ENCODE peak calls at places on chromosomes 7 and 10, in six cellular contexts. H is left ventricle myocardium inferior, J is tibial artery, W is spleen, V is Panc1, D is cardiac muscle cell. T is an unnamed sample.

GRCh38 chr10:67793313-67793712 is 44.7 kb downstream of the DNAJC12 start:
- DNase-seq in H (no peak), J (no peak), W (no peak), V (no peak), D (no peak), T (no peak)

GRCh38 chr10:33248638-33249037 is 85.8 kb downstream of the NRP1 start:
- DNase-seq in H (no peak), J (no peak), W (no peak), V (no peak), D (peak; percentile 84), T (no peak)

GRCh38 chr10:11154809-11155208 is 137.1 kb downstream of the CELF2 start:
- DNase-seq in H (no peak), J (no peak), W (no peak), V (no peak), D (no peak), T (no peak)

GRCh38 chr10:35838080-35838479 is 196.0 kb upstream of the FZD8 start:
- DNase-seq in H (no peak), J (no peak), W (no peak), V (no peak), D (no peak), T (no peak)

GRCh38 chr7:37330775-37331174 is 117.9 kb downstream of the ELMO1 start:
- DNase-seq in H (no peak), J (no peak), W (no peak), V (no peak), D (no peak), T (no peak)

GRCh38 chr10:34716958-34717357 is 98.1 kb downstream of the PARD3 start:
- DNase-seq in H (no peak), J (no peak), W (no peak), V (no peak), D (no peak), T (no peak)

GRCh38 chr7:151087247-151088018 is 1.2 kb downstream of the AGAP3 start:
- DNase-seq in H (peak; percentile 72), J (peak; percentile 49), W (peak; percentile 88), V (no peak), D (peak; percentile 70), T (peak; percentile 85)

GRCh38 chr7:151035024-151035717 is 6.9 kb downstream of the ABCB8 start:
- DNase-seq in H (peak; percentile 43), J (no peak), W (no peak), V (no peak), D (no peak), T (no peak)

GRCh38 chr10:69419761-69420126 is 3.0 kb upstream of the TACR2 start:
- DNase-seq in H (no peak), J (no peak), W (no peak), V (no peak), D (no peak), T (no peak)

GRCh38 chr7:17090751-17091150 is 207.7 kb upstream of the AHR start:
- DNase-seq in H (no peak), J (no peak), W (no peak), V (no peak), D (peak; percentile 46), T (no peak)

DNA sequence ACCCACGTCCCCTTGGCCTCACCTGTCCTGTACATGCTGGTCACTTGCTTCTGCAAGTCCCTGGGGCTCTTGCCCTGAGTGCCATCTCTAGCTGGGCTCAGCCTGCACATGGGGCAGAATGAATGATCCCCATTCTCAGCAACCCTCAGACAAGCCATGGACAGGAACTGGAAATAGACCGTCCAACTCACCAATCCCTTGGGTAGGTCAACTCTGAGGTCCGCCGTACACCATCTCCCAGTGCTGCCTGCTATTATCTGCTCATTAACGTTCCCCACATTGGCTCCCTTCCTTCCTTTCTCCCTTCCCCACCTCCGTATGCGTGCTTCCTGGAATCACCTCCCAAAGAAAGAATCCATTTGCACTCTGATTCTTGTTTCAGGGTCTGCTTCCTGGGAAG is 335.0 kb downstream of the SFMBT2 start:
- DNase-seq in H (no peak), J (no peak), W (no peak), V (no peak), D (no peak), T (no peak)
- H3K4me1 ChIP-seq in H (no peaks in the 10 kb centered on the region), J (no peaks in the 10 kb centered on the region), W (no peaks in the 10 kb centered on the region), V (no peaks in the 10 kb centered on the region), D (no peaks in the 10 kb centered on the region), T (no peaks in the 10 kb centered on the region)

GRCh38 chr10:62805139-62806092 is 896 bp downstream of the ADO start:
- DNase-seq in H (no peak), J (no peak), W (peak; percentile 93), V (no peak), D (peak; percentile 54), T (peak; percentile 55)
- H3K27ac ChIP-seq in H (peak overlapping the region; percentile 97), J (peak overlapping the region; percentile 91), W (peak overlapping the region; percentile 99), V (peak overlapping the region; percentile 92), D (peak overlapping the region; percentile 96), T (peak overlapping the region; percentile 95)

GRCh38 chr10:102624751-102625330 is 19.4 kb upstream of the TRIM8 start:
- DNase-seq in H (peak; percentile 2), J (no peak), W (peak; percentile 20), V (no peak), D (peak; percentile 72), T (no peak)
- H3K4me3 ChIP-seq in H (no peak overlapping the region), J (no peak overlapping the region), W (no peak overlapping the region), V (no peak overlapping the region), D (no peak overlapping the region), T (no peak overlapping the region)

DNA sequence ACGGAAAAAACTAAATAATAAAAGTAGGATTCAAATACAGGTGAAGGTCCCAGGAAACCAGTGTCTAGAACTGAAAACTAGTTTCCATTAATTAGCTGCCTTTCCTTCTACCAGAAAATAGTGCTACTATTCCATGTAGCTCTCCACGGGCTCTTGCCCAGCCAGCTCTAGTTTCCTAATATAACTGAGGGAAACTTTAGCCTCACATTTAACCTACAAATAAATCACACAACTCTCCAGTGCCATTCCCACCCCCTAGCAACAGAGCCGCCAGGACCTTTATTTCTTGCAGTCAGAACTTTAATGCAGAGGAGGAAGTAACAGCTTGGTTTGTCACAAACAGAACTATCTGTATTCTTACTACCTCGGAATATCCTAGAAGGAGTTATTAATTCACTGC is 10.3 kb downstream of the TOMM7 start:
- DNase-seq in H (no peak), J (no peak), W (no peak), V (no peak), D (no peak), T (no peak)
- H3K4me1 ChIP-seq in H (peaks cover 45% of the 10 kb centered on the region), J (no peaks in the 10 kb centered on the region), W (no peaks in the 10 kb centered on the region), V (no peaks in the 10 kb centered on the region), D (no peaks in the 10 kb centered on the region), T (no peaks in the 10 kb centered on the region)

GRCh38 chr7:34839645-34840044 is 181.6 kb downstream of the NPSR1 start:
- DNase-seq in H (no peak), J (no peak), W (no peak), V (no peak), D (no peak), T (no peak)

GRCh38 chr7:34837316-34837715 is 179.3 kb downstream of the NPSR1 start:
- DNase-seq in H (no peak), J (no peak), W (no peak), V (no peak), D (peak; percentile 27), T (no peak)

GRCh38 chr7:34835901-34836300 is 177.9 kb downstream of the NPSR1 start:
- DNase-seq in H (no peak), J (no peak), W (no peak), V (no peak), D (no peak), T (no peak)

GRCh38 chr7:34838329-34838728 is 180.3 kb downstream of the NPSR1 start:
- DNase-seq in H (no peak), J (no peak), W (no peak), V (no peak), D (no peak), T (no peak)

DNA sequence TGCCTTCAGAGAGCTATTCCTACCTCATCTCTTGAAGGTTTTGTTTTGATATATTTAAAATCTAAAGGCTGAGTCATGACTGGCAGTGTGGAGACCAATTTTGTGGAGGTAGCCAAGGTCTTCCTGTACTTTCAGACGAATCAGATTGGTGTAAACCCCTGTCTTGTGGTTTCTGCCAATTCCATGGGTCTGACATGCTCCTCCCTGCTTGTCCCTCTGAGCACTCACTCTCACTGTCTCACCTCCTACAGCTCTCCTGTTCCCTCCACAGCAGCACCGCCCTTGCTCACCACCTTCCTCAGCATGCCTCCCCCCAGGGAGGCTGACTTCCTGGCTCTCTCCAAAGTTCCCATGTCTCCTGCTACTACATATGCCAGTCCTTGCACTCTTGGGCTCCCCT is 179.8 kb downstream of the NPSR1 start:
- DNase-seq in H (no peak), J (no peak), W (no peak), V (no peak), D (no peak), T (no peak)
- H3K27ac ChIP-seq in H (no peak overlapping the region), J (no peak overlapping the region), W (no peak overlapping the region), V (no peak overlapping the region), D (no peak overlapping the region), T (no peak overlapping the region)

DNA sequence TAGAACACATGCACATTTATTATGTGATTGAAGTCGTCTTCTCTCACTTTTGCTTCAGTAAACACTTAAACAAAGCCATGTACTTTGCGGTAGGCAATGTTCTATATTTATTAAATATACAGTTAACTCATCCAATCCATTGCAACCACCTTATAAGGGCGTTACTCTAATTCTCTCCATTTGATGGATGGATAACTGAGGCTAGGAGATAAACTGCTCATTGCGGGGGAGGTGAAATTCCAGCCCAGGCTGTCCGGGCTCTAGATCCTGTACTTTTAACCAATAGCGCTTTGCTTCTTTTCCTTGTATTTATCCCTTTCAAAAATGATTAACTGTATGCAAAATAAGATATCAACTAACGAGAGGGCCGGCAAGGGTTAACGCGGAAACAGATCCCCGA is 1.2 kb upstream of the PLXDC2 start:
- DNase-seq in H (no peak), J (no peak), W (no peak), V (no peak), D (no peak), T (no peak)
- H3K4me3 ChIP-seq in H (peak overlapping the region; percentile 83), J (peak overlapping the region; percentile 77), W (peak overlapping the region; percentile 64), V (peak overlapping the region; percentile 46), D (peak overlapping the region; percentile 83), T (peak overlapping the region; percentile 61)

GRCh38 chr10:124624006-124624405 is 120.2 kb downstream of the FAM53B start:
- DNase-seq in H (no peak), J (no peak), W (no peak), V (no peak), D (no peak), T (no peak)

GRCh38 chr10:124624875-124625274 is 119.3 kb downstream of the FAM53B start:
- DNase-seq in H (no peak), J (no peak), W (no peak), V (no peak), D (no peak), T (no peak)

GRCh38 chr10:124622866-124623536 is 121.2 kb downstream of the FAM53B start:
- DNase-seq in H (no peak), J (no peak), W (no peak), V (no peak), D (no peak), T (no peak)

GRCh38 chr10:124625831-124626238 is 118.3 kb downstream of the FAM53B start:
- DNase-seq in H (peak; percentile 53), J (no peak), W (no peak), V (no peak), D (no peak), T (no peak)

GRCh38 chr10:124624456-124624855 is 119.7 kb downstream of the FAM53B start:
- DNase-seq in H (no peak), J (no peak), W (no peak), V (no peak), D (no peak), T (no peak)
- H3K4me1 ChIP-seq in H (peaks cover 99% of the 10 kb centered on the region), J (no peaks in the 10 kb centered on the region), W (peaks cover 95% of the 10 kb centered on the region), V (peaks cover 8% of the 10 kb centered on the region), D (peaks cover 21% of the 10 kb centered on the region), T (no peaks in the 10 kb centered on the region)

GRCh38 chr7:20343954-20344353 is 13.3 kb downstream of the ITGB8 start:
- DNase-seq in H (no peak), J (no peak), W (no peak), V (no peak), D (no peak), T (no peak)
- H3K27ac ChIP-seq in H (no peak overlapping the region), J (no peak overlapping the region), W (no peak overlapping the region), V (no peak overlapping the region), D (no peak overlapping the region), T (no peak overlapping the region)

T was measured in right lobe of liver.